ENCODE peak calls at places on chromosome 13, in nine cellular contexts. Z is CD8-positive, alpha-beta memory T cell; N is lower leg skin; P is cardiac muscle cell; H is dorsolateral prefrontal cortex; W is thoracic aorta; J is mucosa of descending colon; R is body of pancreas; O is astrocyte of the spinal cord. M is an unnamed sample.

GRCh38 chr13:70960841-70961443 is 852.7 kb upstream of the KLHL1 start:
- DNase-seq in Z (no peak), W (no peak), N (no peak), R (no peak), J (no peak), O (peak; percentile 52), H (no peak), P (peak; percentile 48), M (no peak)

GRCh38 chr13:28636078-28636477 is 22.9 kb upstream of the POMP start:
- DNase-seq in W (no peak), Z (no peak), R (no peak), P (no peak), J (no peak), N (no peak), O (peak; percentile 29), H (no peak), M (no peak)

GRCh38 chr13:75749407-75749806 is 113.3 kb downstream of the LMO7 start:
- DNase-seq in N (no peak), P (no peak), W (peak; percentile 32), O (peak; percentile 45), Z (no peak), J (no peak), H (no peak), R (no peak), M (no peak)

GRCh38 chr13:113119166-113119821 is 3.3 kb upstream of the F10 start:
- DNase-seq in J (no peak), N (peak; percentile 17), O (no peak), H (no peak), P (no peak), R (no peak), Z (no peak), W (no peak), M (peak; percentile 10)

GRCh38 chr13:93116809-93117208 is 109.8 kb upstream of the GPC6 start:
- DNase-seq in J (no peak), R (no peak), O (no peak), Z (no peak), W (no peak), P (no peak), N (no peak), H (no peak), M (no peak)

GRCh38 chr13:76759877-76760276 is 126.3 kb downstream of the KCTD12 start:
- DNase-seq in H (no peak), R (no peak), P (peak; percentile 5), Z (no peak), N (no peak), J (no peak), W (no peak), O (peak; percentile 38), M (no peak)

GRCh38 chr13:112444001-112444311 is 67.8 kb downstream of the SPACA7 start:
- DNase-seq in H (peak; percentile 66), N (peak; percentile 87), O (peak; percentile 17), J (peak; percentile 82), P (peak; percentile 79), R (peak; percentile 79), Z (no peak), W (no peak), M (peak; percentile 82)

GRCh38 chr13:57630661-57631606 is 610 bp upstream of the PCDH17 start:
- DNase-seq in R (peak; percentile 10), O (peak; percentile 67), Z (no peak), N (no peak), H (peak; percentile 50), W (no peak), P (peak; percentile 30), J (no peak), M (no peak)

GRCh38 chr13:78827471-78827870 is 168.5 kb upstream of the OBI1 start:
- DNase-seq in P (no peak), R (no peak), J (no peak), H (no peak), N (no peak), Z (no peak), W (no peak), O (no peak), M (no peak)

GRCh38 chr13:79246575-79246949 is 159.5 kb downstream of the RBM26 start:
- DNase-seq in O (no peak), N (no peak), Z (no peak), J (no peak), P (no peak), H (no peak), W (no peak), R (no peak), M (no peak)

GRCh38 chr13:92074658-92075057 is 676.2 kb downstream of the GPC5 start:
- DNase-seq in O (peak; percentile 14), R (peak; percentile 16), J (no peak), N (no peak), H (no peak), W (no peak), Z (no peak), P (peak; percentile 43), M (no peak)

GRCh38 chr13:112951674-112952371 is 17.2 kb upstream of the MCF2L start:
- DNase-seq in N (no peak), J (no peak), P (no peak), Z (no peak), R (no peak), H (no peak), O (no peak), W (no peak), M (no peak)

GRCh38 chr13:86464193-86464592 is 665.0 kb upstream of the SLITRK6 start:
- DNase-seq in W (no peak), H (no peak), N (no peak), O (peak; percentile 10), Z (no peak), J (no peak), P (no peak), R (no peak), M (no peak)

GRCh38 chr13:91216928-91217700 is 130.4 kb upstream of the MIR17HG start:
- DNase-seq in J (no peak), W (no peak), N (no peak), P (no peak), H (no peak), O (no peak), Z (no peak), R (no peak), M (no peak)

GRCh38 chr13:112587359-112587766 is 590 bp downstream of the TUBGCP3 start:
- DNase-seq in O (peak; percentile 76), R (peak; percentile 86), Z (peak; percentile 55), P (peak; percentile 84), N (peak; percentile 95), J (peak; percentile 87), W (peak; percentile 60), H (peak; percentile 85), M (peak; percentile 90)

DNA sequence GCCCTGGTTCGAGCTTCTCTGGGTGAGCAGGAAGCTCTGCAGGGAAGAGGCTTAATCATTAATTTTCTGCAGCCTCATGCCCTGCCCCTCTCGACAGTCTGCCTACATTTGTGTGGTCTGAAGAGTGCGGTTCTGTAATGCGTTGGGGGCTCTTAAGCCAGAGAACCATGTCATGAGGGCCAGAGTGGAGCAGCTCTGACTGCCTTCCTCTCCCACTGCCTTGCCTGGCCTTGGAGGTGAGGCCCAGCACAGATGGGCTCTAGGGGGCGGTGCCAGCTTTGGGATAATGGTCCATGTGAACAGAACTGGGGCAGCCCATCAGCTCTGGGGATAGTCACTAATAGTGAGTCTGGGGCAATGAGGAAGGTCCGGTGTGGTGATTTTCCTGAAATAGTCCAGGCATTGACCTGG is 5.7 kb downstream of the FGF9 start:
- DNase-seq in R (peak; percentile 46), J (peak; percentile 65), H (no peak), W (no peak), O (no peak), Z (no peak), N (no peak), P (peak; percentile 62), M (peak; percentile 70)
- H3K4me3 ChIP-seq in R (no peak overlapping the region), J (no peak overlapping the region), H (no peak overlapping the region), W (no peak overlapping the region), O (no peak overlapping the region), Z (no peak overlapping the region), N (no peak overlapping the region), P (no peak overlapping the region), M (no peak overlapping the region)

GRCh38 chr13:98214707-98215106 is 37.6 kb upstream of the RNF113B start:
- DNase-seq in P (no peak), H (peak; percentile 9), Z (no peak), J (no peak), R (peak; percentile 61), W (no peak), O (no peak), N (no peak), M (peak; percentile 71)

GRCh38 chr13:98215508-98215907 is 38.4 kb upstream of the RNF113B start:
- DNase-seq in P (no peak), O (no peak), J (no peak), H (no peak), N (no peak), Z (no peak), R (no peak), W (no peak), M (no peak)

GRCh38 chr13:98216135-98216565 is 39.1 kb upstream of the RNF113B start:
- DNase-seq in O (peak; percentile 94), R (peak; percentile 63), W (no peak), P (peak; percentile 62), Z (no peak), N (no peak), H (peak; percentile 13), J (no peak), M (peak; percentile 69)

GRCh38 chr13:98217597-98217996 is 40.5 kb upstream of the RNF113B start:
- DNase-seq in Z (no peak), J (no peak), P (no peak), W (no peak), R (no peak), N (no peak), H (no peak), O (no peak), M (peak; percentile 76)

GRCh38 chr13:98216711-98217110 is 39.6 kb upstream of the RNF113B start:
- DNase-seq in J (no peak), H (no peak), N (no peak), P (no peak), R (no peak), Z (no peak), O (no peak), W (no peak), M (no peak)
- H3K4me3 ChIP-seq in J (no peak overlapping the region), H (no peak overlapping the region), N (no peak overlapping the region), P (no peak overlapping the region), R (no peak overlapping the region), Z (no peak overlapping the region), O (no peak overlapping the region), W (no peak overlapping the region), M (no peak overlapping the region)

GRCh38 chr13:27186295-27186694 is 14.7 kb upstream of the USP12 start:
- DNase-seq in Z (no peak), O (no peak), N (no peak), W (no peak), R (no peak), J (no peak), P (no peak), H (no peak), M (no peak)
- H3K4me3 ChIP-seq in Z (no peak overlapping the region), O (no peak overlapping the region), N (no peak overlapping the region), W (no peak overlapping the region), R (no peak overlapping the region), J (no peak overlapping the region), P (no peak overlapping the region), H (no peak overlapping the region), M (no peak overlapping the region)

DNA sequence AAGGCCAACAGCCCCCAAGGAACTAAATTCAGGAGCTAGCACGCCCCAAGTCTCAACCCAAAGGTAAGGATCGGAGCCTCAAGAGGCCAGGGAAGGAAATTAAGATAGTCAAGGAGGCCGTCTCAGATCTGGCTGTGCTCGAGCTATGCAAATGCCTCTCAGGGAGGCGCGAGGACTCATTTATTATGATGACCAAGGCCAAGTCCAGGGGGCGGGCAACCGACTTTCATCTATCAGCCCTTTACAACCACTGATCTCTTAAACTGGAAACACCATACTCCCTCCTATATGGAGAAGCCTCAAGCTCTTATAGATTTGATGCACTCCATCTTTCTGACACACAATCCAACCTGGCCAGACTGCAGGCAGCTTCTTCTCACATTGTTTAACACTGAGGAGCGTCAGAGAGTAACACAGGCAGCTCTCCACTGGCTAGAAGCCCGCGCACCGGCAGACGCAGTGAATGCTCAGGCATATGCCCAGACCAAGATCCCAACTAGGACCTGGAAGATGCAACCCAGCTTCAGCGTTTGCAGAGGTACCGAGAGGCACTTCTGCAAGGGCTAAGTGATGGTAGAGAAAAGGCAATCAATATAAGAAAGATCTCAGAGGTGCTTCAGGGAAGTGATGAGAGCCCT is 9.6 kb upstream of the SLC15A1 start:
- DNase-seq in W (no peak), H (no peak), J (no peak), Z (no peak), R (no peak), N (no peak), O (no peak), P (no peak), M (no peak)
- H3K4me3 ChIP-seq in W (no peak overlapping the region), H (no peak overlapping the region), J (no peak overlapping the region), Z (no peak overlapping the region), R (no peak overlapping the region), N (no peak overlapping the region), O (no peak overlapping the region), P (no peak overlapping the region), M (peak overlapping the region; percentile 48)

M was measured in upper lobe of left lung.